ENCODE peak calls at places on chromosomes 1 and 21, in seven cellular contexts. One of them, this sample, is unnamed.

GRCh38 chr1:33442141-33442540 is 11.2 kb upstream of the PHC2 start:
- DNase-seq in SK-N-SH: no peak
- DNase-seq in K562: no peak
- DNase-seq in HCT116: no peak
- DNase-seq in GM12878: no peak
- DNase-seq in HepG2: no peak
- DNase-seq in H1: no peak
- DNase-seq in this sample: no peak

GRCh38 chr1:40042337-40042736 is 1.8 kb downstream of the CAP1 start:
- DNase-seq in SK-N-SH: no peak
- DNase-seq in K562: no peak
- DNase-seq in HCT116: no peak
- DNase-seq in GM12878: no peak
- DNase-seq in HepG2: no peak
- DNase-seq in H1: no peak
- DNase-seq in this sample: no peak

GRCh38 chr1:213393860-213394259 is 342.8 kb downstream of the RPS6KC1 start:
- DNase-seq in SK-N-SH: no peak
- DNase-seq in K562: no peak
- DNase-seq in HCT116: no peak
- DNase-seq in GM12878: no peak
- DNase-seq in HepG2: peak; percentile 78
- DNase-seq in H1: no peak
- DNase-seq in this sample: no peak

GRCh38 chr1:6006882-6007281 is 14.7 kb upstream of the NPHP4 start:
- DNase-seq in SK-N-SH: no peak
- DNase-seq in K562: peak; percentile 62
- DNase-seq in HCT116: no peak
- DNase-seq in GM12878: no peak
- DNase-seq in HepG2: no peak
- DNase-seq in H1: no peak
- DNase-seq in this sample: no peak

GRCh38 chr1:21541835-21542234 is 32.6 kb downstream of the ALPL start:
- DNase-seq in SK-N-SH: no peak
- DNase-seq in K562: no peak
- DNase-seq in HCT116: no peak
- DNase-seq in GM12878: no peak
- DNase-seq in HepG2: no peak
- DNase-seq in H1: no peak
- DNase-seq in this sample: no peak

GRCh38 chr1:170568197-170568596 is 36.2 kb downstream of the GORAB start:
- DNase-seq in SK-N-SH: no peak
- DNase-seq in K562: no peak
- DNase-seq in HCT116: no peak
- DNase-seq in GM12878: no peak
- DNase-seq in HepG2: no peak
- DNase-seq in H1: no peak
- DNase-seq in this sample: no peak

GRCh38 chr1:167488786-167489185 is 29.5 kb downstream of the CD247 start:
- DNase-seq in SK-N-SH: no peak
- DNase-seq in K562: no peak
- DNase-seq in HCT116: no peak
- DNase-seq in GM12878: no peak
- DNase-seq in HepG2: no peak
- DNase-seq in H1: no peak
- DNase-seq in this sample: no peak

GRCh38 chr1:59029366-59029765 is 245.5 kb upstream of the JUN start:
- DNase-seq in SK-N-SH: no peak
- DNase-seq in K562: no peak
- DNase-seq in HCT116: no peak
- DNase-seq in GM12878: no peak
- DNase-seq in HepG2: no peak
- DNase-seq in H1: no peak
- DNase-seq in this sample: no peak

GRCh38 chr1:6998267-6998666 is 213.0 kb downstream of the CAMTA1 start:
- DNase-seq in SK-N-SH: peak; percentile 39
- DNase-seq in K562: peak; percentile 30
- DNase-seq in HCT116: peak; percentile 86
- DNase-seq in GM12878: no peak
- DNase-seq in HepG2: peak; percentile 30
- DNase-seq in H1: no peak
- DNase-seq in this sample: peak; percentile 69

GRCh38 chr21:32330784-32331311 is 32.2 kb downstream of the MRAP start:
- DNase-seq in SK-N-SH: no peak
- DNase-seq in K562: no peak
- DNase-seq in HCT116: no peak
- DNase-seq in GM12878: no peak
- DNase-seq in HepG2: peak; percentile 96
- DNase-seq in H1: no peak
- DNase-seq in this sample: no peak

GRCh38 chr1:188689542-188689941 is 1788.1 kb downstream of the BRINP3 start:
- DNase-seq in SK-N-SH: no peak
- DNase-seq in K562: no peak
- DNase-seq in HCT116: peak; percentile 51
- DNase-seq in GM12878: no peak
- DNase-seq in HepG2: no peak
- DNase-seq in H1: no peak
- DNase-seq in this sample: no peak

GRCh38 chr1:157407367-157407766 is 144.9 kb downstream of the FCRL5 start:
- DNase-seq in SK-N-SH: no peak
- DNase-seq in K562: no peak
- DNase-seq in HCT116: no peak
- DNase-seq in GM12878: no peak
- DNase-seq in HepG2: no peak
- DNase-seq in H1: no peak
- DNase-seq in this sample: no peak

GRCh38 chr1:11061652-11062365 is 2.0 kb upstream of the SRM start:
- DNase-seq in SK-N-SH: no peak
- DNase-seq in K562: no peak
- DNase-seq in HCT116: no peak
- DNase-seq in GM12878: no peak
- DNase-seq in HepG2: no peak
- DNase-seq in H1: no peak
- DNase-seq in this sample: peak; percentile 32

GRCh38 chr1:239718571-239718970 is 332.2 kb downstream of the CHRM3 start:
- DNase-seq in SK-N-SH: no peak
- DNase-seq in K562: no peak
- DNase-seq in HCT116: no peak
- DNase-seq in GM12878: no peak
- DNase-seq in HepG2: no peak
- DNase-seq in H1: no peak
- DNase-seq in this sample: no peak

GRCh38 chr1:220368352-220369265 is 96.4 kb upstream of the RAB3GAP2 start:
- DNase-seq in SK-N-SH: no peak
- DNase-seq in K562: no peak
- DNase-seq in HCT116: no peak
- DNase-seq in GM12878: no peak
- DNase-seq in HepG2: no peak
- DNase-seq in H1: no peak
- DNase-seq in this sample: peak; percentile 69

GRCh38 chr1:178973671-178974091 is 52.0 kb upstream of the FAM20B start:
- DNase-seq in SK-N-SH: no peak
- DNase-seq in K562: no peak
- DNase-seq in HCT116: no peak
- DNase-seq in GM12878: peak; percentile 19
- DNase-seq in HepG2: no peak
- DNase-seq in H1: no peak
- DNase-seq in this sample: no peak

GRCh38 chr1:68493193-68493592 is 3.7 kb downstream of the DEPDC1 start:
- DNase-seq in SK-N-SH: no peak
- DNase-seq in K562: no peak
- DNase-seq in HCT116: no peak
- DNase-seq in GM12878: no peak
- DNase-seq in HepG2: no peak
- DNase-seq in H1: no peak
- DNase-seq in this sample: no peak

GRCh38 chr1:173853074-173853473 is 14.7 kb downstream of the GAS5 start:
- DNase-seq in SK-N-SH: no peak
- DNase-seq in K562: no peak
- DNase-seq in HCT116: no peak
- DNase-seq in GM12878: no peak
- DNase-seq in HepG2: no peak
- DNase-seq in H1: no peak
- DNase-seq in this sample: no peak

GRCh38 chr21:46159841-46160562 is 4.6 kb upstream of the FTCD start:
- DNase-seq in SK-N-SH: no peak
- DNase-seq in K562: no peak
- DNase-seq in HCT116: no peak
- DNase-seq in GM12878: no peak
- DNase-seq in HepG2: no peak
- DNase-seq in H1: no peak
- DNase-seq in this sample: no peak

GRCh38 chr1:225892307-225892706 is 3.4 kb upstream of the LEFTY1 start:
- DNase-seq in SK-N-SH: no peak
- DNase-seq in K562: no peak
- DNase-seq in HCT116: no peak
- DNase-seq in GM12878: no peak
- DNase-seq in HepG2: no peak
- DNase-seq in H1: no peak
- DNase-seq in this sample: no peak

GRCh38 chr1:167824163-167824794 is 89.7 kb downstream of the ADCY10 start:
- DNase-seq in SK-N-SH: no peak
- DNase-seq in K562: no peak
- DNase-seq in HCT116: no peak
- DNase-seq in GM12878: no peak
- DNase-seq in HepG2: no peak
- DNase-seq in H1: no peak
- DNase-seq in this sample: no peak

GRCh38 chr1:36411674-36412648 is 14.3 kb upstream of the LSM10 start:
- DNase-seq in SK-N-SH: no peak
- DNase-seq in K562: peak; percentile 76
- DNase-seq in HCT116: no peak
- DNase-seq in GM12878: no peak
- DNase-seq in HepG2: peak; percentile 17
- DNase-seq in H1: no peak
- DNase-seq in this sample: peak; percentile 76

GRCh38 chr1:71565267-71565666 is 484.4 kb upstream of the ZRANB2 start:
- DNase-seq in SK-N-SH: no peak
- DNase-seq in K562: no peak
- DNase-seq in HCT116: no peak
- DNase-seq in GM12878: no peak
- DNase-seq in HepG2: no peak
- DNase-seq in H1: no peak
- DNase-seq in this sample: no peak

GRCh38 chr21:35350965-35351364 is 301.9 kb upstream of the RUNX1 start:
- DNase-seq in SK-N-SH: no peak
- DNase-seq in K562: no peak
- DNase-seq in HCT116: no peak
- DNase-seq in GM12878: no peak
- DNase-seq in HepG2: no peak
- DNase-seq in H1: no peak
- DNase-seq in this sample: no peak

GRCh38 chr21:35352066-35352770 is 303.1 kb upstream of the RUNX1 start:
- DNase-seq in SK-N-SH: no peak
- DNase-seq in K562: no peak
- DNase-seq in HCT116: no peak
- DNase-seq in GM12878: no peak
- DNase-seq in HepG2: no peak
- DNase-seq in H1: no peak
- DNase-seq in this sample: no peak

GRCh38 chr21:35351434-35351833 is 302.3 kb upstream of the RUNX1 start:
- DNase-seq in SK-N-SH: no peak
- DNase-seq in K562: no peak
- DNase-seq in HCT116: no peak
- DNase-seq in GM12878: no peak
- DNase-seq in HepG2: no peak
- DNase-seq in H1: no peak
- DNase-seq in this sample: no peak

GRCh38 chr21:35348686-35349085 is 299.6 kb upstream of the RUNX1 start:
- DNase-seq in SK-N-SH: no peak
- DNase-seq in K562: no peak
- DNase-seq in HCT116: no peak
- DNase-seq in GM12878: no peak
- DNase-seq in HepG2: no peak
- DNase-seq in H1: no peak
- DNase-seq in this sample: no peak

GRCh38 chr21:35349378-35350080 is 300.4 kb upstream of the RUNX1 start:
- DNase-seq in SK-N-SH: no peak
- DNase-seq in K562: no peak
- DNase-seq in HCT116: no peak
- DNase-seq in GM12878: no peak
- DNase-seq in HepG2: no peak
- DNase-seq in H1: no peak
- DNase-seq in this sample: no peak
- TF ChIP-seq JUND in SK-N-SH: no peak
- TF ChIP-seq JUND in K562: no peak
- TF ChIP-seq JUND in HCT116: no peak
- TF ChIP-seq JUND in GM12878: no peak
- TF ChIP-seq JUND in HepG2: no peak
- TF ChIP-seq JUND in H1: no peak
- TF ChIP-seq JUND in this sample: no peak

GRCh38 chr1:245431706-245432105 is 276.9 kb downstream of the KIF26B start:
- DNase-seq in SK-N-SH: no peak
- DNase-seq in K562: no peak
- DNase-seq in HCT116: no peak
- DNase-seq in GM12878: no peak
- DNase-seq in HepG2: no peak
- DNase-seq in H1: no peak
- DNase-seq in this sample: no peak
- TF ChIP-seq JUND in SK-N-SH: no peak
- TF ChIP-seq JUND in K562: no peak
- TF ChIP-seq JUND in HCT116: no peak
- TF ChIP-seq JUND in GM12878: no peak
- TF ChIP-seq JUND in HepG2: no peak
- TF ChIP-seq JUND in H1: no peak
- TF ChIP-seq JUND in this sample: no peak

GRCh38 chr1:27787895-27788294 is 14.9 kb downstream of the STX12 start:
- DNase-seq in SK-N-SH: no peak
- DNase-seq in K562: no peak
- DNase-seq in HCT116: no peak
- DNase-seq in GM12878: no peak
- DNase-seq in HepG2: no peak
- DNase-seq in H1: no peak
- DNase-seq in this sample: no peak
- TF ChIP-seq JUND in SK-N-SH: no peak
- TF ChIP-seq JUND in K562: no peak
- TF ChIP-seq JUND in HCT116: no peak
- TF ChIP-seq JUND in GM12878: no peak
- TF ChIP-seq JUND in HepG2: no peak
- TF ChIP-seq JUND in H1: no peak
- TF ChIP-seq JUND in this sample: no peak

DNA sequence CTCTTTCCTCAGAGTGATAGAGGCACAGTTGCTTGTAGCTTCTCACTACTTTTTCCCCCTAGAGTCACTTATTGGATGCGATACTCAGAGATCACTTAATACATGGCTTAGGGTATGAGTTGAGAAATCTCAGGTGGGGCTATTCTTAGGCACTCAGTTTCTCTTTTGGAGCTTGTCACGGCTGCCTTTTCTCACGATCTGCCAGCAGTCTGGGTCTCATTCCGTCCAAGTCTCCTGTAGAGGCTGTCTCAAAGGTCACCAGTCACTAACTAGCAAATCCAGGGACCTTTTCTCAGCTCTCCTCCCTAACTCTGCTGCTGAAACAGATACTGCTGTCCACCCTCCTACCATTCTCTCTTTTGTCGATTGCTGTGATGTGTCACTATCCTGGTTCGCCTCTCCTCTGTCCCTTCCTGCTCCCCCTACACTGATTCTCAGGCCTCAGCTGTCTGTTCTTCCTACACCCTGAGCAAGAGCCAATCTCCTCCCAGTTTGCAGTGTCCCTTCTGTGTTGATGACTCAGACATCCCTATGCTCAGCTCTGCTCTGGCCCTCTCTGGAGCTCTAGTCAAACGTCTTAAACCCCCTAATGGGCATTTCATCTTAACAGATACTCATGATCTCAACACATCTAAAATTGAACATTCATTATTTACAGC is 12.4 kb downstream of the ATP1A2 start:
- DNase-seq in SK-N-SH: no peak
- DNase-seq in K562: peak; percentile 44
- DNase-seq in HCT116: no peak
- DNase-seq in GM12878: no peak
- DNase-seq in HepG2: peak; percentile 12
- DNase-seq in H1: no peak
- DNase-seq in this sample: no peak
- TF ChIP-seq JUND in SK-N-SH: no peak
- TF ChIP-seq JUND in K562: peak; percentile 9
- TF ChIP-seq JUND in HCT116: no peak
- TF ChIP-seq JUND in GM12878: no peak
- TF ChIP-seq JUND in HepG2: no peak
- TF ChIP-seq JUND in H1: no peak
- TF ChIP-seq JUND in this sample: no peak